ENCODE peak calls at places on chromosomes 12 and 14, in six cellular contexts. Z is left lung, D is dorsolateral prefrontal cortex, O is cardiac fibroblast, S is epithelial cell of esophagus, Q is right atrium auricular region. X is an unnamed sample.

GRCh38 chr12:45831590-45831989 is 102.1 kb downstream of the ARID2 start:
- DNase-seq in D (no peak), S (no peak), Z (no peak), Q (no peak), O (no peak), X (no peak)

GRCh38 chr14:62694075-62694474 is 351.2 kb downstream of the KCNH5 start:
- DNase-seq in S (peak; percentile 85), D (no peak), Z (no peak), O (peak; percentile 91), Q (no peak), X (no peak)

GRCh38 chr12:6471992-6472366 is 1.5 kb upstream of the VAMP1 start:
- DNase-seq in D (no peak), Q (no peak), O (peak; percentile 15), Z (no peak), S (peak; percentile 92), X (no peak)

GRCh38 chr12:8890313-8891084 is 23.8 kb upstream of the PHC1 start:
- DNase-seq in Q (no peak), O (peak; percentile 67), D (no peak), Z (no peak), S (peak; percentile 52), X (peak; percentile 33)

GRCh38 chr14:53152909-53153701 is at the start of gene DDHD1:
- DNase-seq in Z (peak; percentile 83), D (peak; percentile 69), S (peak; percentile 69), O (peak; percentile 69), Q (peak; percentile 65), X (peak; percentile 61)

GRCh38 chr12:105427883-105428282 is 97.4 kb downstream of the C12orf75 start:
- DNase-seq in D (no peak), S (peak; percentile 79), O (peak; percentile 10), Q (no peak), Z (no peak), X (no peak)

GRCh38 chr12:28611115-28611435 is 420.8 kb downstream of the CCDC91 start:
- DNase-seq in S (peak; percentile 78), Q (no peak), Z (no peak), D (no peak), O (peak; percentile 90), X (no peak)

GRCh38 chr12:49089831-49090773 is 4.5 kb downstream of the DHH start:
- DNase-seq in Q (no peak), O (peak; percentile 58), Z (no peak), D (peak; percentile 52), S (peak; percentile 40), X (no peak)

GRCh38 chr14:73008501-73008900 is 18.4 kb downstream of the ZFYVE1 start:
- DNase-seq in Z (no peak), Q (no peak), O (peak; percentile 41), D (no peak), S (no peak), X (no peak)

GRCh38 chr14:34912966-34913365 is 37.8 kb upstream of the BAZ1A start:
- DNase-seq in Q (no peak), Z (no peak), S (no peak), O (no peak), D (no peak), X (no peak)

GRCh38 chr12:52264435-52264825 is 10.0 kb upstream of the KRT86 start:
- DNase-seq in O (no peak), Q (no peak), Z (no peak), D (no peak), S (no peak), X (no peak)

GRCh38 chr12:91555981-91556380 is 373.4 kb upstream of the DCN start:
- DNase-seq in O (no peak), S (no peak), D (no peak), Q (no peak), Z (no peak), X (no peak)

GRCh38 chr14:89388853-89389252 is 28.2 kb downstream of the FOXN3 start:
- DNase-seq in O (peak; percentile 56), Q (no peak), S (peak; percentile 24), D (no peak), Z (no peak), X (no peak)

GRCh38 chr12:15152864-15153263 is 68.4 kb downstream of the RERG start:
- DNase-seq in Q (no peak), O (peak; percentile 73), D (no peak), S (peak; percentile 84), Z (no peak), X (no peak)

GRCh38 chr12:6241495-6241894 is 41.3 kb downstream of the CD9 start:
- DNase-seq in O (peak; percentile 17), D (no peak), Q (peak; percentile 75), Z (peak; percentile 77), S (no peak), X (no peak)

GRCh38 chr14:79017561-79017960 is 847.4 kb downstream of the NRXN3 start:
- DNase-seq in S (no peak), Z (no peak), D (no peak), O (no peak), Q (no peak), X (no peak)

GRCh38 chr12:27940756-27941402 is 31.7 kb downstream of the PTHLH start:
- DNase-seq in D (peak; percentile 70), Z (peak; percentile 43), Q (peak; percentile 79), S (peak; percentile 87), O (peak; percentile 87), X (peak; percentile 79)

GRCh38 chr12:46531804-46532203 is 159.2 kb upstream of the SLC38A2 start:
- DNase-seq in Z (no peak), O (no peak), Q (no peak), D (no peak), S (no peak), X (no peak)

GRCh38 chr12:109462868-109463692 is 14.0 kb downstream of the KCTD10 start:
- DNase-seq in D (no peak), Z (peak; percentile 81), O (peak; percentile 98), Q (peak; percentile 93), S (peak; percentile 76), X (peak; percentile 75)

GRCh38 chr14:71551291-71551955 is 380.8 kb upstream of the RGS6 start:
- DNase-seq in Z (no peak), Q (no peak), D (no peak), O (peak; percentile 32), S (peak; percentile 77), X (no peak)

GRCh38 chr14:54174437-54174836 is 217.8 kb upstream of the BMP4 start:
- DNase-seq in Z (no peak), D (no peak), S (no peak), Q (no peak), O (no peak), X (no peak)

GRCh38 chr12:90013409-90013808 is 304.8 kb upstream of the ATP2B1 start:
- DNase-seq in Q (no peak), D (no peak), O (no peak), Z (no peak), S (no peak), X (no peak)

GRCh38 chr12:121857322-121858246 is 1.1 kb downstream of the HPD start:
- DNase-seq in Q (no peak), D (no peak), Z (no peak), O (peak; percentile 32), S (no peak), X (no peak)

GRCh38 chr12:64900540-64900939 is 76.1 kb downstream of the TBC1D30 start:
- DNase-seq in S (peak; percentile 79), Q (no peak), Z (no peak), O (peak; percentile 50), D (no peak), X (no peak)

GRCh38 chr12:131559517-131560516 is 151.1 kb upstream of the SFSWAP start:
- DNase-seq in D (no peak), Z (no peak), O (no peak), Q (no peak), S (no peak), X (no peak)

DNA sequence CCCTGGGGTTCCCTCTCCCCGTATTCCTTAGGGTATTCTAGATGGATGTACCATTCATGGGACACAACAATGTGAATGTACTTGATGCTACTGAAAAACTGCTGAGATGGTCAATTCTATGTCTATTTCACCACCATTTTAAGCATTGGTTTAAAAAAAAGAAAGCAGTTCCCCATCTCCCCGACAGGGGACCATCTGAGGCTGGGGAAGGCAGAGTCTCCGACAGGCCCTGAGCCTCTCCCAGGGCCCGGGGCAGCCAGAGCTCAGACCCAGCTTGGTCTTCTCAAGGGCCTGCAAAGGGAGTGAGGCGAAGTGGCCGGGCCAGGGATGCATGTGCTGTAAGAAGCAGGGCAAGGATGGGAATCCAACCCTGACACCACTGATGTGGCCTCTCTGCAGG is 234.2 kb downstream of the BCL11B start:
- DNase-seq in D (no peak), Q (no peak), S (no peak), Z (no peak), O (no peak), X (no peak)
- TF ChIP-seq CTCF in D (no peak), Q (no peak), S (no peak), Z (no peak), O (no peak), X (peak; percentile 61)

DNA sequence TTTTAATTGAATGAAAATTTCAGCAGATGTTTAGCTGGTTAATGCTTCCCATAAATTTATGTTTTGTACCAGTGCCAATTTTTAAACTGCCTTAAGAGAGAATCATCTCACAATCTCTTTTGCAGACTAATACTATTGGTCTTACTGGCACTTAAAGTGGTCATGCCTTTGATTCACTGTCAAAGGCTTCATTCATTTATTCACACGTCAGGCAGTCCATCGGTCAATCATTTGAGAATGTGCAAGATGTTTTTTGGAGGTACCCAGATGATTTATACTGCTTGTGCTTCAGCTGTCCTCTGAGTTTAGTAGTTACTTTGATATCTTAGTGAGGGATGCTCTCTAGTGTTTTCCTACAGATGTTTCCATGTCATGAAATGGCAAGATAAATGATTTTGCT is 83.4 kb downstream of the NAV3 start:
- DNase-seq in S (no peak), O (peak; percentile 15), D (no peak), Z (no peak), Q (no peak), X (no peak)
- TF ChIP-seq CTCF in S (no peak), O (no peak), D (no peak), Z (no peak), Q (no peak), X (no peak)

GRCh38 chr14:57962293-57962996 is 96.6 kb upstream of the SLC35F4 start:
- DNase-seq in D (no peak), S (no peak), Q (no peak), Z (no peak), O (no peak), X (no peak)
- TF ChIP-seq CTCF in D (no peak), S (no peak), Q (no peak), Z (no peak), O (no peak), X (no peak)

DNA sequence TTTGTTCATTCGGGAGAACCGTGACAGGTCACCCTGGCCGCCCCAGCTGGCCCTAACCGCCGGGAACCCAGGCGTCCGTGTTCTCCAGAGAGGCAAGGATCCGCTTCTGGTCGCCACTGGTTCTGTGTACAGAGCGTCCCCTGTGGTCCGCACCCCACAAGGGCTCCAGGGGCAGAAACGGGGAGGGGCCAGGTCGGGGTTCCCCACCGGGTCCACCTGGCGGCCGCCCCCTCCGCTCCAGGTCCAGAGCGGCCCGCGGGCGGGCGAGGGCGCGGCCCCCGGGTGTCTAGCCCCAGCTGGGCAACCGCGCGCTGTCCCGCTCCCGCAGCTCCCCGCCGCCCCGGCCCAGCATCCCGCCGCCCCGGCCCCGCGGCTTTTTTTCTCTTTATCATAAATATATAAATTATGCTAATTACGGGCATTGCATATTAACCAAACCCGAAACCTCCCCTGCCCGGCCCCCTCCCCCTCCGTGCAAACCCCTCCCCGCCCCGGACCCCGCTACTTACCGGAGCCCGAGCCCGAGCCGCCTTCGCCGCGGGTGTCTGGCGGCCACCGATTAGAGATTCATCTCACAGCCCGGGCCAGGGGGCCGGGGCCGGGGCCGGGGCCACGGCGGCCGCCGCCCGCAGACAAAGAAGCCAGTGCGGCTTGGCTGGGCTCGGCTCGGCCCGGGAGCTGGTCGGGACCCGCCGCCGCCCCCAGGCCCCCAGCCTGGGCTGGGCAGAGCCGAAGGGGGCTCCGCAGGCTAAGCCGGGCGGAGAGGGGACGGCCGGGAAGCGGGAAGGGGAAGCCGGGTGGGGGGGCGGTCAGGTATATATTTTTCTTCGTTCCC is 512 bp downstream of the POU6F1 start:
- DNase-seq in Q (peak; percentile 65), O (peak; percentile 35), Z (peak; percentile 62), S (no peak), D (peak; percentile 65), X (peak; percentile 61)
- TF ChIP-seq CTCF in Q (no peak), O (no peak), Z (no peak), S (no peak), D (no peak), X (no peak)

GRCh38 chr14:21241218-21241819 is 27.9 kb downstream of the HNRNPC start:
- DNase-seq in D (no peak), O (peak; percentile 57), Z (no peak), Q (no peak), S (no peak), X (no peak)
- TF ChIP-seq CTCF in D (peak; percentile 45), O (peak; percentile 18), Z (no peak), Q (peak; percentile 19), S (peak; percentile 20), X (peak; percentile 55)

X was measured in mesothelial cell of epicardium.